ENCODE peak calls at places on chromosome 19, in six cellular contexts. E is AG09319, F is dorsolateral prefrontal cortex, D is upper lobe of left lung, Q is neural crest cell, R is heart right ventricle. U is an unnamed sample.

GRCh38 chr19:4877753-4878490 is 10.5 kb upstream of the PLIN3 start:
- DNase-seq in Q (no peak), E (no peak), F (peak; percentile 91), D (peak; percentile 62), R (peak; percentile 57), U (no peak)

GRCh38 chr19:39413903-39414608 is 1.6 kb downstream of the PLEKHG2 start:
- DNase-seq in R (peak; percentile 36), E (no peak), Q (no peak), D (peak; percentile 83), F (no peak), U (no peak)

GRCh38 chr19:33434090-33434885 is 60.8 kb downstream of the CEBPG start:
- DNase-seq in R (no peak), F (peak; percentile 29), Q (no peak), E (no peak), D (no peak), U (no peak)

GRCh38 chr19:46984077-46985010 is 35.3 kb upstream of the NPAS1 start:
- DNase-seq in E (no peak), D (no peak), Q (no peak), R (peak; percentile 42), F (no peak), U (no peak)

GRCh38 chr19:33405491-33406461 is 32.3 kb downstream of the CEBPG start:
- DNase-seq in Q (no peak), R (no peak), F (no peak), D (peak; percentile 75), E (no peak), U (no peak)

GRCh38 chr19:3471954-3472655 is 8.2 kb downstream of the SMIM24 start:
- DNase-seq in D (peak; percentile 89), Q (peak; percentile 50), E (no peak), R (peak; percentile 58), F (no peak), U (no peak)

GRCh38 chr19:7931221-7932061 is 5.5 kb upstream of the CTXN1 start:
- DNase-seq in R (no peak), F (peak; percentile 58), E (no peak), D (peak; percentile 82), Q (no peak), U (no peak)

GRCh38 chr19:43674630-43674982 is 4.6 kb upstream of the PLAUR start:
- DNase-seq in Q (no peak), F (no peak), E (no peak), D (no peak), R (no peak), U (no peak)

GRCh38 chr19:16447015-16447384 is 24.8 kb downstream of the EPS15L1 start:
- DNase-seq in R (peak; percentile 70), E (peak; percentile 52), Q (no peak), D (no peak), F (no peak), U (no peak)

GRCh38 chr19:480016-480855 is 16.1 kb upstream of the MADCAM1 start:
- DNase-seq in R (peak; percentile 84), F (peak; percentile 83), E (peak; percentile 11), Q (peak; percentile 86), D (peak; percentile 87), U (no peak)

GRCh38 chr19:11115895-11116446 is 26.7 kb downstream of the LDLR start:
- DNase-seq in Q (no peak), D (no peak), F (peak; percentile 41), R (no peak), E (no peak), U (no peak)

GRCh38 chr19:10915511-10916091 is 12.8 kb downstream of the YIPF2 start:
- DNase-seq in R (no peak), D (peak; percentile 79), F (no peak), Q (no peak), E (peak; percentile 85), U (no peak)

GRCh38 chr19:48812094-48812929 is 1.5 kb upstream of the BCAT2 start:
- DNase-seq in R (peak; percentile 93), D (peak; percentile 96), F (peak; percentile 69), Q (peak; percentile 54), E (no peak), U (peak; percentile 85)
- TF ChIP-seq CTCF in R (no peak), D (no peak), F (no peak), Q (no peak), E (no peak), U (peak; percentile 14)

DNA sequence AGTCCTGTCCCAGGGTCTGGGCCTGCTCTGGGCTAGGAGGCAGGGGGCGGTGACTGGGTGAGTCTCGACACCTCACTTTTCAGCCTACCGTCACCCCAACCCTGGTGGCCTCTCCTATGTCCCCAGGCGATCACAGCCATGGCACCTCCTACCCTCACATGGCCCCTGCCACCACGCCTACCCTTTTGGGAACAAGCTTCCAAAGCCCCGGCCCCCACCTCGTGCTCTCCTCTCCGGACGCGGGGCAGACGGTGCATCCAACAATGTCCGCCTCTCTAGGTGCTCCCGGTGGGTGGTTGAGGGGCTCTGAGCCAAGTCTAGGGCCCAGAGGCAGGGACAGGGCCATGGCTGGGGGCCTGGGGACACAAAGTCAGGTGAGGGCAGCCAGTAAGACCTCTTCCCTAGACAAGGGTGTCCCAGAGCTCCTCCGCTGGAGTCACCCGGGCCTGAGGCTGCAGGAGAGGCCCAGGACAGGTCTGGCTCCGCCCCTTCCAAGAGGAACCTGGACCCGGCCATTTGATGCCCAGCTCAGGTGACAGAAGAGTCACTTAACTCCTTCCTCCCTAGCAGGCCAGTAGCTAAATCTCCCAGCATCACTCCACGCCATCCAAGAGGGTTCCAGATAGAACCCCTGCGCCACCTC is at the start of gene SYNE4:
- DNase-seq in D (no peak), R (no peak), E (no peak), F (no peak), Q (no peak), U (no peak)
- TF ChIP-seq CTCF in D (no peak), R (no peak), E (no peak), F (no peak), Q (no peak), U (no peak)

GRCh38 chr19:12872255-12872654 is 9.0 kb downstream of the DNASE2 start:
- DNase-seq in Q (no peak), R (no peak), D (no peak), E (no peak), F (no peak), U (no peak)

GRCh38 chr19:12873891-12874745 is 7.1 kb downstream of the DNASE2 start:
- DNase-seq in R (no peak), D (peak; percentile 86), E (no peak), Q (no peak), F (no peak), U (no peak)

GRCh38 chr19:12871681-12872080 is 9.6 kb downstream of the DNASE2 start:
- DNase-seq in R (no peak), F (no peak), D (no peak), E (no peak), Q (no peak), U (no peak)

GRCh38 chr19:12875086-12875485 is 6.2 kb downstream of the DNASE2 start:
- DNase-seq in Q (no peak), D (no peak), F (no peak), R (no peak), E (no peak), U (no peak)

DNA sequence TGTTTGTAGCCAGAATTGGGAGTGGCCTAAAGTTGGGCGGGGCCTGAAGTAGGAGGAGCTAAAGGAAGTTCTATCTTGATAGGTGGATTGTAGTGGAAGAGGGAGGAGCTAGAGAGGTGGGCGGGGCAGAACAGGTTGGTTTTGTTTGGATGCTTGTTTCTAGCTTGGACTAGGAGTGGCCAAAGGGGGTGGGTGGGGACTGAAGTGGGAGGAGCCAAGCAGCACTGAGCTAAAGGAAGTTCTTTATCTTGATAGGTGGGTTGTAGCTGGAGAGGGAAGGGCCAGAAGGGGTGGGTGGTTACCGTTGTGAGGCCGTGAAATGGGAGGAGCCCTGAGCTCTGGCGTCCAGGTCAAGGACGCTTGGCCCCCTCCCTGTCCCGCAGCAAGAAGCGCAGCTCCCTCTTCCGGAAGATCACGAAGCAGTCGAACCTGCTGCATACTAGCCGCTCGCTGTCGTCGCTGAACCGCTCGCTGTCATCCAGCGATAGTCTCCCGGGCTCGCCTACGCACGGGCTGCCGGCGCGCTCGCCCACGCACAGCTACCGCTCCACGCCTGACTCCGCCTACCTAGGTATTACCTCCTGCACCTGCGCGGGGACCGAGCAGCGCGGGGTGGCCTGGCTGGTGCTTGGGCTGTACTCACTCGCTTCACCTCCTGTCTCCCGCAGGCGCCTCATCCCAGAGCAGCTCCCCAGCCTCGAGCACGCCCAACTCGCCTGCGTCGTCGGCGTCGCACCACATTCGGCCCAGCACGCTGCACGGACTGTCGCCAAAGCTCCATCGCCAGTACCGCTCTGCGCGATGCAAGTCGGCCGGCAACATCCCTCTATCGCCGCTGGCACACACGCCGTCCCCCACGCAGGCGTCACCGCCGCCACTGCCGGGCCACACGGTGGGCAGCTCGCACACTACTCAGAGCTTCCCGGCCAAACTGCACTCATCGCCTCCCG is 8.0 kb downstream of the DNASE2 start:
- DNase-seq in D (no peak), R (no peak), E (no peak), F (no peak), Q (no peak), U (no peak)
- TF ChIP-seq CTCF in D (no peak), R (no peak), E (no peak), F (no peak), Q (no peak), U (no peak)

DNA sequence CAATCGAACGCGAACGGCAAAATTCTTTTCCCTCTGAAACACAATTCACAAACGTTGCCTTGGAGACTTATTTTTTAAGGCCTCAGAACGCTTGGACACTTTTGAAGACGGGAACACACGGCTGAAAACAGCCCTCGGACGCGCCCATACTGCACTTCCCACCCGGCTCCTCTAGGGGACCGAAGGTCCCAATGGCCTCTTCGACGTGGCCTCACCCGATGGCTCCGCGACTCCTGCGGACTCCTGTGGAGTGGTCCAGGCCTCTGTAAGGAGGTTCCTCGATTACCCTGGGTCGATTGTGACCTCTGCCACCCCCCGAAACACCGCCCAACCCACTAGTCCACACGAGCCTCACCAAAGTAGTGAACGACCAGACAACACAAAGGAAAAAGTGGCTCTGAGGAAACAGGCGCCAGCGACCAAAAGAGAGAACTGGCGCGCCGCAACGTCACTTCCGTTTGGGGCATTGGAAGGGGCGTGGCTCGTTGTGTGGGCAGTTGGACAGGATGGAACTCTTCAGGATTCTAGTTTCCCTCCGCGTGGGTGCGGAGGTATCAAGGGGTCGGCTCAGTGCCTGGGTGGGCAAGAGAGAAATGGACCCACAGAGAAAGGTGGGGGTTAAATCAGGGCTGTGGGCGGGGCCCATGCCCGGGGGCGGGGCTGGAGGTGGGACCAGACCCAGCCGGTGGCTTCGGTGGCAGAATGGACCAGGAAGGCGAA is at the start of gene ZNF560:
- DNase-seq in F (no peak), E (peak; percentile 4), Q (no peak), D (peak; percentile 61), R (no peak), U (no peak)
- TF ChIP-seq CTCF in F (no peak), E (peak; percentile 27), Q (no peak), D (no peak), R (no peak), U (no peak)

GRCh38 chr19:54478677-54479266 is 5.7 kb upstream of the CDC42EP5 start:
- DNase-seq in F (no peak), D (no peak), R (no peak), Q (peak; percentile 58), E (no peak), U (no peak)
- TF ChIP-seq CTCF in F (peak; percentile 63), D (peak; percentile 34), R (peak; percentile 12), Q (peak; percentile 73), E (peak; percentile 69), U (peak; percentile 78)

GRCh38 chr19:29779921-29780320 is 31.9 kb upstream of the CCNE1 start:
- DNase-seq in F (no peak), D (no peak), R (no peak), Q (no peak), E (no peak), U (no peak)
- TF ChIP-seq CTCF in F (no peak), D (no peak), R (no peak), Q (no peak), E (no peak), U (no peak)

GRCh38 chr19:21483589-21484170 is 21.7 kb upstream of the ZNF429 start:
- DNase-seq in R (peak; percentile 76), Q (peak; percentile 20), D (peak; percentile 88), E (no peak), F (no peak), U (no peak)
- TF ChIP-seq CTCF in R (peak; percentile 34), Q (peak; percentile 58), D (peak; percentile 74), E (peak; percentile 15), F (peak; percentile 57), U (peak; percentile 63)